ENCODE peak calls at places on chromosome 16, in ten cellular contexts. B is esophagus squamous epithelium, C is fibroblast of the aortic adventitia, S is lung, T is ovary, Z is upper lobe of left lung, M is AG04450, W is uterus, P is psoas muscle, K is fibroblast of mammary gland. R is an unnamed sample.

GRCh38 chr16:55490301-55490700 is 11.3 kb downstream of the MMP2 start:
- DNase-seq in B (no peak), C (no peak), S (no peak), T (no peak), Z (no peak), M (no peak), W (no peak), P (no peak), K (no peak), R (no peak)

GRCh38 chr16:64900517-64900916 is 221.3 kb downstream of the CDH11 start:
- DNase-seq in B (no peak), C (no peak), S (no peak), T (no peak), Z (no peak), M (no peak), W (no peak), P (no peak), K (peak), R (no peak)

GRCh38 chr16:19936431-19936830 is 51.8 kb upstream of the GPRC5B start:
- DNase-seq in B (no peak), C (peak), S (no peak), T (no peak), Z (no peak), M (no peak), W (no peak), P (no peak), K (no peak), R (no peak)

GRCh38 chr16:85649411-85649977 is 36.4 kb downstream of the GSE1 start:
- DNase-seq in B (no peak), C (no peak), S (no peak), T (no peak), Z (no peak), M (no peak), W (no peak), P (no peak), K (no peak), R (no peak)

GRCh38 chr16:55418586-55418985 is 60.4 kb upstream of the MMP2 start:
- DNase-seq in B (no peak), C (peak), S (no peak), T (no peak), Z (no peak), M (no peak), W (no peak), P (no peak), K (no peak), R (no peak)

GRCh38 chr16:72312862-72313261 is 140.9 kb upstream of the PMFBP1 start:
- DNase-seq in B (no peak), C (peak), S (no peak), T (no peak), Z (no peak), M (no peak), W (no peak), P (no peak), K (peak), R (no peak)

GRCh38 chr16:71927383-71927782 is 32.1 kb downstream of the IST1 start:
- DNase-seq in B (no peak), C (peak), S (peak), T (peak), Z (no peak), M (peak), W (peak), P (no peak), K (peak), R (no peak)

GRCh38 chr16:19424478-19424877 is 6.8 kb downstream of the TMC5 start:
- DNase-seq in B (no peak), C (no peak), S (no peak), T (no peak), Z (no peak), M (no peak), W (no peak), P (no peak), K (no peak), R (no peak)

GRCh38 chr16:3187798-3188674 is at the start of gene OR1F1:
- DNase-seq in B (no peak), C (peak), S (no peak), T (no peak), Z (no peak), M (no peak), W (no peak), P (no peak), K (peak), R (no peak)

GRCh38 chr16:85969159-85969558 is 70.2 kb downstream of the IRF8 start:
- DNase-seq in B (no peak), C (peak), S (no peak), T (no peak), Z (no peak), M (no peak), W (no peak), P (no peak), K (peak), R (no peak)

GRCh38 chr16:84617631-84618427 is at the start of gene COTL1:
- DNase-seq in B (peak), C (peak), S (peak), T (peak), Z (peak), M (peak), W (peak), P (peak), K (peak), R (no peak)

GRCh38 chr16:19179890-19180490 is 11.9 kb downstream of the SYT17 start:
- DNase-seq in B (no peak), C (peak), S (peak), T (no peak), Z (peak), M (no peak), W (peak), P (peak), K (peak), R (no peak)

GRCh38 chr16:27414803-27415431 is 12.9 kb downstream of the IL21R start:
- DNase-seq in B (no peak), C (no peak), S (peak), T (no peak), Z (no peak), M (no peak), W (no peak), P (no peak), K (no peak), R (no peak)

GRCh38 chr16:14015461-14015860 is 55.7 kb upstream of the MRTFB start:
- DNase-seq in B (no peak), C (no peak), S (no peak), T (no peak), Z (no peak), M (no peak), W (no peak), P (no peak), K (no peak), R (no peak)

GRCh38 chr16:70432304-70432799 is 6.5 kb downstream of the ST3GAL2 start:
- DNase-seq in B (no peak), C (no peak), S (no peak), T (no peak), Z (no peak), M (no peak), W (no peak), P (no peak), K (no peak), R (no peak)

GRCh38 chr16:4373909-4374742 is 2.5 kb downstream of the VASN start:
- DNase-seq in B (no peak), C (peak), S (peak), T (peak), Z (peak), M (peak), W (peak), P (peak), K (peak), R (no peak)

GRCh38 chr16:74667215-74667765 is 613 bp upstream of the RFWD3 start:
- DNase-seq in B (no peak), C (peak), S (no peak), T (peak), Z (peak), M (no peak), W (peak), P (peak), K (no peak), R (no peak)

GRCh38 chr16:87575027-87575804 is 27.1 kb upstream of the JPH3 start:
- DNase-seq in B (no peak), C (no peak), S (no peak), T (no peak), Z (no peak), M (no peak), W (no peak), P (no peak), K (no peak), R (no peak)

GRCh38 chr16:13873835-13874438 is 46.0 kb upstream of the ERCC4 start:
- DNase-seq in B (no peak), C (peak), S (no peak), T (no peak), Z (no peak), M (no peak), W (no peak), P (no peak), K (peak), R (no peak)

GRCh38 chr16:35203636-35204035 is 1744.2 kb downstream of the TP53TG3F start:
- DNase-seq in B (no peak), C (no peak), S (no peak), T (no peak), Z (no peak), M (no peak), W (no peak), P (no peak), K (no peak), R (no peak)

GRCh38 chr16:55385363-55385762 is 61.4 kb downstream of the IRX6 start:
- DNase-seq in B (no peak), C (no peak), S (no peak), T (no peak), Z (no peak), M (no peak), W (no peak), P (no peak), K (no peak), R (no peak)

GRCh38 chr16:28264656-28265055 is 27.7 kb upstream of the SBK1 start:
- DNase-seq in B (no peak), C (no peak), S (peak), T (no peak), Z (peak), M (no peak), W (no peak), P (peak), K (peak), R (no peak)

GRCh38 chr16:12255919-12256665 is 279.6 kb downstream of the SNX29 start:
- DNase-seq in B (no peak), C (no peak), S (no peak), T (no peak), Z (no peak), M (no peak), W (no peak), P (no peak), K (no peak), R (no peak)

GRCh38 chr16:3623642-3624041 is 12.2 kb upstream of the SLX4 start:
- DNase-seq in B (no peak), C (no peak), S (no peak), T (no peak), Z (no peak), M (no peak), W (no peak), P (no peak), K (no peak), R (no peak)

GRCh38 chr16:60642956-60643355 is 1393.3 kb downstream of the CDH8 start:
- DNase-seq in B (no peak), C (no peak), S (no peak), T (no peak), Z (no peak), M (no peak), W (no peak), P (no peak), K (peak), R (no peak)

GRCh38 chr16:1308036-1308976 is 1.1 kb upstream of the UBE2I start:
- DNase-seq in B (no peak), C (peak), S (no peak), T (no peak), Z (no peak), M (no peak), W (no peak), P (no peak), K (peak), R (no peak)
- H3K4me3 ChIP-seq in B (peak), C (peak), S (peak), T (peak), Z (peak), M (peak), W (peak), P (peak), K (peak), R (peak)

DNA sequence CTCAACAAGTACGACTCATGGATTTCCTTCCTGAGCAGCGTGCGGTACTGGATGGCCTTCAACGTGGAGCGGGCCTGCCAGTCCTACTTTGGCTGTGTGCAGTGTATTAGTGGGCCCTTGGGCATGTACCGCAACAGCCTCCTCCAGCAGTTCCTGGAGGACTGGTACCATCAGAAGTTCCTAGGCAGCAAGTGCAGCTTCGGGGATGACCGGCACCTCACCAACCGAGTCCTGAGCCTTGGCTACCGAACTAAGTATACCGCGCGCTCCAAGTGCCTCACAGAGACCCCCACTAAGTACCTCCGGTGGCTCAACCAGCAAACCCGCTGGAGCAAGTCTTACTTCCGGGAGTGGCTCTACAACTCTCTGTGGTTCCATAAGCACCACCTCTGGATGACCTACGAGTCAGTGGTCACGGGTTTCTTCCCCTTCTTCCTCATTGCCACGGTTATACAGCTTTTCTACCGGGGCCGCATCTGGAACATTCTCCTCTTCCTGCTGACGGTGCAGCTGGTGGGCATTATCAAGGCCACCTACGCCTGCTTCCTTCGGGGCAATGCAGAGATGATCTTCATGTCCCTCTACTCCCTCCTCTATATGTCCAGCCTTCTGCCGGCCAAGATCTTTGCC is 9.0 kb downstream of the HAS3 start:
- DNase-seq in B (no peak), C (no peak), S (no peak), T (no peak), Z (no peak), M (no peak), W (no peak), P (no peak), K (no peak), R (no peak)
- TF ChIP-seq CTCF in B (no peak), C (no peak), S (no peak), T (no peak), Z (no peak), M (no peak), W (no peak), P (no peak), K (no peak), R (no peak)

GRCh38 chr16:10608687-10609409 is 28.4 kb upstream of the EMP2 start:
- DNase-seq in B (no peak), C (peak), S (no peak), T (peak), Z (peak), M (no peak), W (peak), P (no peak), K (peak), R (no peak)
- H3K4me3 ChIP-seq in B (no peak), C (no peak), S (no peak), T (no peak), Z (no peak), M (no peak), W (no peak), P (no peak), K (no peak), R (no peak)

GRCh38 chr16:21953541-21953902 is 361 bp downstream of the UQCRC2 start:
- DNase-seq in B (no peak), C (no peak), S (no peak), T (no peak), Z (no peak), M (no peak), W (no peak), P (no peak), K (no peak), R (no peak)

GRCh38 chr16:21952793-21953540 is at the start of gene UQCRC2:
- DNase-seq in B (peak), C (peak), S (peak), T (peak), Z (peak), M (peak), W (peak), P (peak), K (peak), R (peak)

GRCh38 chr16:21952040-21952792 is 945 bp upstream of the UQCRC2 start:
- DNase-seq in B (no peak), C (peak), S (peak), T (peak), Z (peak), M (no peak), W (peak), P (peak), K (peak), R (no peak)

GRCh38 chr16:21949713-21950260 is 3.4 kb upstream of the UQCRC2 start:
- DNase-seq in B (no peak), C (no peak), S (no peak), T (no peak), Z (no peak), M (no peak), W (no peak), P (no peak), K (no peak), R (no peak)

GRCh38 chr16:21950782-21951521 is 2.2 kb upstream of the UQCRC2 start:
- DNase-seq in B (no peak), C (peak), S (no peak), T (no peak), Z (no peak), M (no peak), W (no peak), P (no peak), K (peak), R (no peak)
- TF ChIP-seq CTCF in B (peak), C (peak), S (no peak), T (no peak), Z (peak), M (peak), W (peak), P (peak), K (peak), R (peak)

GRCh38 chr16:2157480-2158261 is 2.1 kb downstream of the TRAF7 start:
- DNase-seq in B (no peak), C (no peak), S (no peak), T (no peak), Z (no peak), M (no peak), W (no peak), P (no peak), K (peak), R (no peak)
- H3K4me3 ChIP-seq in B (peak), C (peak), S (no peak), T (no peak), Z (no peak), M (peak), W (no peak), P (peak), K (peak), R (no peak)